ENCODE peak calls at places on chromosomes 13 and 19, in ten cellular contexts. D is AG10803, P is heart left ventricle, S is GM12865, X is NCI-H146, V is pancreas, Q is pons, Z is mucosa of descending colon, W is left cardiac atrium, U is uterus. N is an unnamed sample.

GRCh38 chr13:32203736-32204135 is 111.4 kb downstream of the ZAR1L start:
- DNase-seq in D (no peak), P (no peak), S (no peak), X (no peak), V (no peak), Q (no peak), Z (no peak), W (no peak), U (no peak), N (no peak)

GRCh38 chr13:35768551-35768950 is 292.1 kb upstream of the MAB21L1 start:
- DNase-seq in D (peak), P (no peak), S (no peak), X (no peak), V (no peak), Q (no peak), Z (no peak), W (no peak), U (no peak), N (no peak)

GRCh38 chr19:58368561-58369360 is 6.2 kb upstream of the ZNF497 start:
- DNase-seq in D (no peak), P (no peak), S (no peak), X (no peak), V (peak), Q (no peak), Z (no peak), W (no peak), U (no peak), N (no peak)

GRCh38 chr13:23212621-23213020 is 31.8 kb downstream of the SGCG start:
- DNase-seq in D (no peak), P (no peak), S (no peak), X (no peak), V (no peak), Q (no peak), Z (no peak), W (no peak), U (no peak), N (no peak)

GRCh38 chr19:58117841-58118575 is 20.0 kb upstream of the ZSCAN18 start:
- DNase-seq in D (no peak), P (peak), S (no peak), X (no peak), V (no peak), Q (no peak), Z (no peak), W (peak), U (no peak), N (no peak)

GRCh38 chr19:30861896-30862295 is 487.3 kb downstream of the TSHZ3 start:
- DNase-seq in D (no peak), P (no peak), S (no peak), X (no peak), V (no peak), Q (no peak), Z (no peak), W (no peak), U (no peak), N (no peak)

GRCh38 chr13:44063467-44063866 is 183.8 kb downstream of the LACC1 start:
- DNase-seq in D (no peak), P (no peak), S (no peak), X (no peak), V (no peak), Q (no peak), Z (peak), W (no peak), U (no peak), N (no peak)

GRCh38 chr19:46076951-46077814 is 36.4 kb upstream of the IGFL4 start:
- DNase-seq in D (peak), P (peak), S (peak), X (peak), V (peak), Q (peak), Z (peak), W (peak), U (peak), N (peak)

GRCh38 chr19:4606921-4607678 is 32.2 kb upstream of the TNFAIP8L1 start:
- DNase-seq in D (no peak), P (peak), S (no peak), X (peak), V (peak), Q (no peak), Z (no peak), W (peak), U (peak), N (peak)

GRCh38 chr19:32397736-32398135 is 7.8 kb upstream of the DPY19L3 start:
- DNase-seq in D (peak), P (no peak), S (no peak), X (no peak), V (no peak), Q (no peak), Z (no peak), W (no peak), U (no peak), N (no peak)

GRCh38 chr19:246551-246950 is 44.7 kb downstream of the PLPP2 start:
- DNase-seq in D (no peak), P (no peak), S (peak), X (no peak), V (peak), Q (no peak), Z (no peak), W (no peak), U (no peak), N (no peak)

GRCh38 chr19:51761696-51762095 is 716 bp downstream of the FPR2 start:
- DNase-seq in D (no peak), P (no peak), S (no peak), X (no peak), V (no peak), Q (no peak), Z (no peak), W (no peak), U (no peak), N (no peak)

GRCh38 chr13:60043262-60043661 is 120.5 kb downstream of the DIAPH3 start:
- DNase-seq in D (peak), P (no peak), S (no peak), X (no peak), V (no peak), Q (no peak), Z (no peak), W (no peak), U (no peak), N (no peak)

GRCh38 chr19:5691205-5691929 is 1.3 kb downstream of the RPL36 start:
- DNase-seq in D (peak), P (peak), S (peak), X (no peak), V (peak), Q (no peak), Z (peak), W (peak), U (peak), N (peak)

GRCh38 chr19:17755977-17756670 is 4.8 kb downstream of the FCHO1 start:
- DNase-seq in D (no peak), P (no peak), S (peak), X (peak), V (peak), Q (peak), Z (peak), W (no peak), U (no peak), N (peak)

GRCh38 chr19:11152318-11153062 is 3.1 kb downstream of the SPC24 start:
- DNase-seq in D (peak), P (peak), S (no peak), X (no peak), V (peak), Q (no peak), Z (peak), W (peak), U (peak), N (no peak)

GRCh38 chr13:103140001-103140671 is 73.9 kb upstream of the SLC10A2 start:
- DNase-seq in D (no peak), P (no peak), S (peak), X (peak), V (no peak), Q (peak), Z (peak), W (no peak), U (no peak), N (peak)

GRCh38 chr19:45782820-45783785 is 813 bp upstream of the DMPK start:
- DNase-seq in D (peak), P (peak), S (no peak), X (no peak), V (no peak), Q (no peak), Z (no peak), W (peak), U (peak), N (no peak)